ENCODE peak calls at places on chromosome 17, in nine cellular contexts. One of them, this sample, is unnamed.

GRCh38 chr17:44375196-44376017 is 11.8 kb upstream of the FAM171A2 start:
- DNase-seq in neural crest cell: no peak
- DNase-seq in M059J: no peak
- DNase-seq in tibial artery: no peak
- DNase-seq in COR-L47: no peak
- DNase-seq in fibroblast of lung: no peak
- DNase-seq in H7: peak
- DNase-seq in stimulated activated CD8-positive, alpha-beta memory T cell treated with anti-CD3 and anti-CD28 coated beads, Interleukin-7, amount 100 ng/mL, for 1 hour: no peak
- DNase-seq in GM18507: no peak
- DNase-seq in this sample: no peak

GRCh38 chr17:45639297-45639849 is 144.7 kb upstream of the CRHR1 start:
- DNase-seq in neural crest cell: no peak
- DNase-seq in M059J: no peak
- DNase-seq in tibial artery: no peak
- DNase-seq in COR-L47: no peak
- DNase-seq in fibroblast of lung: no peak
- DNase-seq in H7: no peak
- DNase-seq in stimulated activated CD8-positive, alpha-beta memory T cell treated with anti-CD3 and anti-CD28 coated beads, Interleukin-7, amount 100 ng/mL, for 1 hour: no peak
- DNase-seq in GM18507: no peak
- DNase-seq in this sample: no peak

GRCh38 chr17:35245196-35245486 is 2.3 kb downstream of the SLFN5 start:
- DNase-seq in neural crest cell: no peak
- DNase-seq in M059J: peak
- DNase-seq in tibial artery: no peak
- DNase-seq in COR-L47: no peak
- DNase-seq in fibroblast of lung: peak
- DNase-seq in H7: no peak
- DNase-seq in stimulated activated CD8-positive, alpha-beta memory T cell treated with anti-CD3 and anti-CD28 coated beads, Interleukin-7, amount 100 ng/mL, for 1 hour: no peak
- DNase-seq in GM18507: no peak
- DNase-seq in this sample: no peak

GRCh38 chr17:79990051-79990592 is 45.5 kb downstream of the TBC1D16 start:
- DNase-seq in neural crest cell: no peak
- DNase-seq in M059J: no peak
- DNase-seq in tibial artery: no peak
- DNase-seq in COR-L47: no peak
- DNase-seq in fibroblast of lung: no peak
- DNase-seq in H7: peak
- DNase-seq in stimulated activated CD8-positive, alpha-beta memory T cell treated with anti-CD3 and anti-CD28 coated beads, Interleukin-7, amount 100 ng/mL, for 1 hour: no peak
- DNase-seq in GM18507: no peak
- DNase-seq in this sample: no peak

GRCh38 chr17:8339540-8339939 is at the start of gene ODF4:
- DNase-seq in neural crest cell: no peak
- DNase-seq in M059J: no peak
- DNase-seq in tibial artery: no peak
- DNase-seq in COR-L47: no peak
- DNase-seq in fibroblast of lung: no peak
- DNase-seq in H7: no peak
- DNase-seq in stimulated activated CD8-positive, alpha-beta memory T cell treated with anti-CD3 and anti-CD28 coated beads, Interleukin-7, amount 100 ng/mL, for 1 hour: no peak
- DNase-seq in GM18507: no peak
- DNase-seq in this sample: no peak

GRCh38 chr17:30074726-30075125 is 41.9 kb upstream of the NSRP1 start:
- DNase-seq in neural crest cell: no peak
- DNase-seq in M059J: no peak
- DNase-seq in tibial artery: no peak
- DNase-seq in COR-L47: no peak
- DNase-seq in fibroblast of lung: no peak
- DNase-seq in H7: no peak
- DNase-seq in stimulated activated CD8-positive, alpha-beta memory T cell treated with anti-CD3 and anti-CD28 coated beads, Interleukin-7, amount 100 ng/mL, for 1 hour: no peak
- DNase-seq in GM18507: no peak
- DNase-seq in this sample: no peak

GRCh38 chr17:79045830-79046500 is 22.0 kb downstream of the C1QTNF1 start:
- DNase-seq in neural crest cell: peak
- DNase-seq in M059J: peak
- DNase-seq in tibial artery: peak
- DNase-seq in COR-L47: peak
- DNase-seq in fibroblast of lung: peak
- DNase-seq in H7: peak
- DNase-seq in stimulated activated CD8-positive, alpha-beta memory T cell treated with anti-CD3 and anti-CD28 coated beads, Interleukin-7, amount 100 ng/mL, for 1 hour: peak
- DNase-seq in GM18507: peak
- DNase-seq in this sample: peak

GRCh38 chr17:20022701-20023100 is 13.5 kb downstream of the SPECC1 start:
- DNase-seq in neural crest cell: no peak
- DNase-seq in M059J: no peak
- DNase-seq in tibial artery: peak
- DNase-seq in COR-L47: no peak
- DNase-seq in fibroblast of lung: no peak
- DNase-seq in H7: no peak
- DNase-seq in stimulated activated CD8-positive, alpha-beta memory T cell treated with anti-CD3 and anti-CD28 coated beads, Interleukin-7, amount 100 ng/mL, for 1 hour: no peak
- DNase-seq in GM18507: no peak
- DNase-seq in this sample: no peak

GRCh38 chr17:81328489-81328888 is 33.4 kb upstream of the SLC38A10 start:
- DNase-seq in neural crest cell: no peak
- DNase-seq in M059J: no peak
- DNase-seq in tibial artery: no peak
- DNase-seq in COR-L47: no peak
- DNase-seq in fibroblast of lung: no peak
- DNase-seq in H7: peak
- DNase-seq in stimulated activated CD8-positive, alpha-beta memory T cell treated with anti-CD3 and anti-CD28 coated beads, Interleukin-7, amount 100 ng/mL, for 1 hour: no peak
- DNase-seq in GM18507: no peak
- DNase-seq in this sample: no peak

GRCh38 chr17:40362696-40363479 is 1.6 kb downstream of the GJD3 start:
- DNase-seq in neural crest cell: peak
- DNase-seq in M059J: peak
- DNase-seq in tibial artery: no peak
- DNase-seq in COR-L47: peak
- DNase-seq in fibroblast of lung: peak
- DNase-seq in H7: peak
- DNase-seq in stimulated activated CD8-positive, alpha-beta memory T cell treated with anti-CD3 and anti-CD28 coated beads, Interleukin-7, amount 100 ng/mL, for 1 hour: peak
- DNase-seq in GM18507: peak
- DNase-seq in this sample: no peak

GRCh38 chr17:45852535-45853297 is 8.0 kb downstream of the SPPL2C start:
- DNase-seq in neural crest cell: peak
- DNase-seq in M059J: peak
- DNase-seq in tibial artery: peak
- DNase-seq in COR-L47: peak
- DNase-seq in fibroblast of lung: peak
- DNase-seq in H7: peak
- DNase-seq in stimulated activated CD8-positive, alpha-beta memory T cell treated with anti-CD3 and anti-CD28 coated beads, Interleukin-7, amount 100 ng/mL, for 1 hour: peak
- DNase-seq in GM18507: peak
- DNase-seq in this sample: peak

GRCh38 chr17:38591759-38592241 is 14.0 kb downstream of the SRCIN1 start:
- DNase-seq in neural crest cell: no peak
- DNase-seq in M059J: peak
- DNase-seq in tibial artery: no peak
- DNase-seq in COR-L47: no peak
- DNase-seq in fibroblast of lung: no peak
- DNase-seq in H7: no peak
- DNase-seq in stimulated activated CD8-positive, alpha-beta memory T cell treated with anti-CD3 and anti-CD28 coated beads, Interleukin-7, amount 100 ng/mL, for 1 hour: no peak
- DNase-seq in GM18507: no peak
- DNase-seq in this sample: no peak

This sample was measured in NCI-H1436 treated with DMSO at 0.1 percent for 48 hours.